ENCODE peak calls at places on chromosomes 11 and 22, in ten cellular contexts. Z, K, H, V, J, F, N, B, C and X are unnamed samples.

GRCh38 chr11:70661763-70662501 is 263.6 kb downstream of the CTTN start:
- DNase-seq in Z (peak), K (no peak), H (peak), V (no peak), J (no peak), F (no peak), N (no peak), B (no peak), C (no peak), X (no peak)

GRCh38 chr11:8930456-8931175 is 2.1 kb downstream of the C11orf16 start:
- DNase-seq in Z (no peak), K (no peak), H (no peak), V (no peak), J (no peak), F (no peak), N (no peak), B (no peak), C (no peak), X (no peak)

GRCh38 chr22:41070665-41071331 is 21.6 kb upstream of the EP300 start:
- DNase-seq in Z (no peak), K (no peak), H (no peak), V (no peak), J (no peak), F (no peak), N (no peak), B (no peak), C (no peak), X (no peak)

GRCh38 chr11:16605971-16606783 is 132.3 kb upstream of the C11orf58 start:
- DNase-seq in Z (peak), K (peak), H (peak), V (peak), J (peak), F (peak), N (peak), B (peak), C (peak), X (peak)

GRCh38 chr11:102010776-102011500 is 36.3 kb upstream of the CFAP300 start:
- DNase-seq in Z (peak), K (peak), H (peak), V (peak), J (peak), F (peak), N (no peak), B (no peak), C (no peak), X (peak)

GRCh38 chr11:92424281-92424680 is 199.7 kb downstream of the FAT3 start:
- DNase-seq in Z (no peak), K (no peak), H (no peak), V (no peak), J (no peak), F (no peak), N (no peak), B (no peak), C (no peak), X (no peak)

GRCh38 chr22:38086942-38087341 is 3.0 kb upstream of the SLC16A8 start:
- DNase-seq in Z (no peak), K (no peak), H (no peak), V (no peak), J (no peak), F (peak), N (no peak), B (no peak), C (no peak), X (no peak)

GRCh38 chr22:47111626-47112373 is 349.4 kb downstream of the TBC1D22A start:
- DNase-seq in Z (no peak), K (no peak), H (no peak), V (no peak), J (no peak), F (no peak), N (no peak), B (no peak), C (no peak), X (no peak)

GRCh38 chr11:92693146-92693545 is 276.3 kb upstream of the MTNR1B start:
- DNase-seq in Z (no peak), K (no peak), H (no peak), V (no peak), J (no peak), F (no peak), N (no peak), B (no peak), C (no peak), X (peak)

GRCh38 chr22:28882545-28882877 is 861 bp upstream of the ZNRF3 start:
- DNase-seq in Z (peak), K (no peak), H (no peak), V (no peak), J (no peak), F (no peak), N (no peak), B (peak), C (no peak), X (no peak)

GRCh38 chr11:91820709-91821108 is 403.9 kb upstream of the FAT3 start:
- DNase-seq in Z (no peak), K (no peak), H (no peak), V (no peak), J (no peak), F (no peak), N (no peak), B (no peak), C (no peak), X (no peak)

GRCh38 chr22:30252411-30253204 is 6.0 kb upstream of the LIF start:
- DNase-seq in Z (no peak), K (no peak), H (no peak), V (no peak), J (no peak), F (no peak), N (no peak), B (no peak), C (no peak), X (peak)

GRCh38 chr11:57792060-57792541 is 30.5 kb downstream of the CTNND1 start:
- DNase-seq in Z (no peak), K (no peak), H (no peak), V (peak), J (peak), F (no peak), N (peak), B (peak), C (peak), X (no peak)

GRCh38 chr11:69620663-69621290 is 20.2 kb upstream of the CCND1 start:
- DNase-seq in Z (no peak), K (no peak), H (no peak), V (no peak), J (no peak), F (no peak), N (no peak), B (no peak), C (no peak), X (no peak)

GRCh38 chr11:122807731-122808485 is 30.4 kb upstream of the CRTAM start:
- DNase-seq in Z (no peak), K (no peak), H (no peak), V (no peak), J (no peak), F (no peak), N (no peak), B (no peak), C (no peak), X (no peak)

GRCh38 chr11:122198291-122198983 is 82.4 kb upstream of the BLID start:
- DNase-seq in Z (no peak), K (no peak), H (no peak), V (no peak), J (no peak), F (no peak), N (no peak), B (no peak), C (no peak), X (peak)

GRCh38 chr11:61021661-61022212 is 50.3 kb downstream of the CD6 start:
- DNase-seq in Z (no peak), K (peak), H (no peak), V (no peak), J (no peak), F (peak), N (peak), B (peak), C (no peak), X (no peak)

GRCh38 chr22:37018815-37019308 is 385 bp downstream of the TST start:
- DNase-seq in Z (peak), K (no peak), H (peak), V (peak), J (peak), F (peak), N (no peak), B (no peak), C (no peak), X (peak)

GRCh38 chr22:24989541-24989951 is 37.0 kb downstream of the KIAA1671 start:
- DNase-seq in Z (no peak), K (no peak), H (no peak), V (no peak), J (no peak), F (no peak), N (no peak), B (no peak), C (no peak), X (no peak)

GRCh38 chr22:46750861-46751260 is 11.6 kb upstream of the TBC1D22A start:
- DNase-seq in Z (no peak), K (no peak), H (no peak), V (no peak), J (no peak), F (no peak), N (no peak), B (no peak), C (no peak), X (no peak)

GRCh38 chr11:128632151-128632791 is 44.9 kb upstream of the ETS1 start:
- DNase-seq in Z (peak), K (no peak), H (peak), V (no peak), J (no peak), F (peak), N (peak), B (peak), C (peak), X (peak)

GRCh38 chr11:28798286-28798685 is 690.1 kb downstream of the METTL15 start:
- DNase-seq in Z (no peak), K (no peak), H (no peak), V (no peak), J (no peak), F (no peak), N (no peak), B (no peak), C (no peak), X (no peak)

GRCh38 chr22:46609724-46610161 is 10.4 kb upstream of the GRAMD4 start:
- DNase-seq in Z (no peak), K (no peak), H (no peak), V (no peak), J (no peak), F (no peak), N (no peak), B (no peak), C (no peak), X (no peak)

GRCh38 chr11:6129011-6129410 is 21.5 kb downstream of the OR56B4 start:
- DNase-seq in Z (no peak), K (no peak), H (no peak), V (no peak), J (no peak), F (no peak), N (no peak), B (no peak), C (no peak), X (no peak)

GRCh38 chr11:106723071-106723470 is 295.2 kb downstream of the GUCY1A2 start:
- DNase-seq in Z (no peak), K (no peak), H (no peak), V (no peak), J (no peak), F (no peak), N (no peak), B (no peak), C (no peak), X (no peak)

GRCh38 chr11:127003260-127003981 is 2.9 kb upstream of the KIRREL3 start:
- DNase-seq in Z (peak), K (no peak), H (peak), V (no peak), J (no peak), F (no peak), N (no peak), B (peak), C (peak), X (no peak)
- TF ChIP-seq CTCF in Z (peak), K (peak), H (peak), V (no peak), J (peak), F (no peak), N (no peak), B (no peak), C (no peak), X (peak)

GRCh38 chr11:74123008-74123448 is 47.8 kb downstream of the C2CD3 start:
- DNase-seq in Z (no peak), K (no peak), H (no peak), V (no peak), J (no peak), F (no peak), N (no peak), B (no peak), C (no peak), X (peak)
- TF ChIP-seq CTCF in Z (no peak), K (no peak), H (no peak), V (no peak), J (no peak), F (no peak), N (no peak), B (no peak), C (no peak), X (peak)

GRCh38 chr11:46296520-46297448 is 19.3 kb downstream of the CREB3L1 start:
- DNase-seq in Z (peak), K (peak), H (peak), V (no peak), J (peak), F (no peak), N (no peak), B (peak), C (no peak), X (peak)
- TF ChIP-seq CTCF in Z (peak), K (peak), H (peak), V (peak), J (peak), F (no peak), N (no peak), B (peak), C (peak), X (no peak)

DNA sequence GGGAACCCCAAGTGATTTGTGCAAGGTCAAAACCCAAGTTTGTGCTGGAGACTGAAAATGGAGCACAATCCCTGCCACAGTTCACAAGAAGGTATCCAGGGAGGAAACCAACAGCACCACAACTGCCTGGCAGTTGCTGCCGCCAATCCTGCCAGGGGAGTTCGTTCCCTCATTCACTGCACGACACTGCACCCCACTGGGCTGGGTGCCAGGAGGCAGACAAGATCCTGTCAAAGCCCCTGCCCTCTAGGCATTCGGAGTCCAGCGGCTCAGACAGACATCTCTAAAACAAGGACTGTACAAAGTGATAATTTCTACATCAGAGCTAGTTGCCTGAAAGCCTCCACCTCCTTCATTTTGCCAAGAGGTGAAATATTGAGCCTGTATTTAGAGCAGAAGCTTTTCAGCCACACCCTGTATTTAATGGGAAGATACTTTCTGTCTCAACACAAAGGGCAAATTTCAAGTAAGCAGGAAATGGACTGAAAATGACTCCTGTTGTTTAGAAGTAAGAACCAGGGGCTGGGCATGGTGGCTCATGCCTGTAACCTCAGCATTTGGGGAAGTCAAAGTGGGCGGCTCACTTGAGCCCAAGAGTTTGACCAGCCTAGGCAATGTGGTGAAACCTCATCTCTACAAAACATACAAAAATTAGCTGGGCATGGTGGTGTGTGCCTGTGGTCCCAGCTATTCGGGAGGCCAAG is 277.4 kb upstream of the NARS2 start:
- DNase-seq in Z (no peak), K (no peak), H (no peak), V (no peak), J (no peak), F (no peak), N (no peak), B (no peak), C (no peak), X (peak)
- TF ChIP-seq CTCF in Z (no peak), K (no peak), H (no peak), V (no peak), J (no peak), F (no peak), N (no peak), B (no peak), C (no peak), X (no peak)

GRCh38 chr11:38014405-38014804 is 1416.4 kb upstream of the RAG2 start:
- DNase-seq in Z (no peak), K (no peak), H (no peak), V (no peak), J (no peak), F (no peak), N (no peak), B (no peak), C (no peak), X (no peak)

GRCh38 chr11:38019072-38019775 is 1421.2 kb upstream of the RAG2 start:
- DNase-seq in Z (peak), K (no peak), H (no peak), V (no peak), J (no peak), F (peak), N (no peak), B (no peak), C (no peak), X (peak)
- TF ChIP-seq CTCF in Z (no peak), K (peak), H (peak), V (no peak), J (no peak), F (no peak), N (no peak), B (no peak), C (no peak), X (peak)